ENCODE peak calls at places on chromosomes 13 and 19, in nine cellular contexts. W is NCI-H526 treated with DMSO at 0.1 percent for 48 hours; O is psoas muscle; X is ACHN; J is Ammon's horn; L is activated CD8-positive, alpha-beta memory T cell treated with anti-CD3 and anti-CD28 coated beads for 48 hours; Y is stomach; G is amniotic stem cell; F is activated gamma-delta T cell treated with anti-CD3 and anti-CD28 coated beads, Interleukin-2, amount 50 U/mL, for 16 hours. M is an unnamed sample.

GRCh38 chr19:40831502-40832430 is 18.5 kb downstream of the CYP2A6 start:
- DNase-seq in W (no peak), O (no peak), X (no peak), J (no peak), L (no peak), Y (no peak), G (peak), F (no peak), M (no peak)

GRCh38 chr19:35430382-35431146 is 17.5 kb upstream of the FFAR2 start:
- DNase-seq in W (no peak), O (no peak), X (no peak), J (no peak), L (no peak), Y (no peak), G (no peak), F (no peak), M (no peak)

GRCh38 chr19:10226376-10227214 is 4.5 kb downstream of the S1PR2 start:
- DNase-seq in W (no peak), O (peak), X (no peak), J (peak), L (no peak), Y (peak), G (no peak), F (no peak), M (peak)

GRCh38 chr13:27680465-27680864 is 58.8 kb downstream of the POLR1D start:
- DNase-seq in W (no peak), O (no peak), X (no peak), J (no peak), L (no peak), Y (no peak), G (no peak), F (no peak), M (no peak)

GRCh38 chr19:48490980-48491792 is 20.4 kb downstream of the LMTK3 start:
- DNase-seq in W (no peak), O (no peak), X (peak), J (no peak), L (no peak), Y (peak), G (no peak), F (peak), M (no peak)

GRCh38 chr19:39705578-39706188 is 1.4 kb downstream of the LGALS14 start:
- DNase-seq in W (no peak), O (no peak), X (no peak), J (no peak), L (no peak), Y (no peak), G (no peak), F (no peak), M (no peak)

GRCh38 chr13:65461590-65461989 is 1768.5 kb downstream of the PCDH9 start:
- DNase-seq in W (no peak), O (no peak), X (no peak), J (no peak), L (no peak), Y (no peak), G (no peak), F (no peak), M (no peak)

GRCh38 chr19:10074153-10074552 is 12.0 kb upstream of the SHFL start:
- DNase-seq in W (no peak), O (no peak), X (peak), J (no peak), L (no peak), Y (no peak), G (no peak), F (peak), M (no peak)

GRCh38 chr13:59247166-59247565 is 916.6 kb downstream of the DIAPH3 start:
- DNase-seq in W (no peak), O (peak), X (no peak), J (peak), L (no peak), Y (peak), G (no peak), F (no peak), M (no peak)

GRCh38 chr13:98204546-98204945 is 27.5 kb upstream of the RNF113B start:
- DNase-seq in W (no peak), O (no peak), X (no peak), J (no peak), L (no peak), Y (no peak), G (no peak), F (no peak), M (no peak)

GRCh38 chr19:21463449-21464105 is 41.8 kb upstream of the ZNF429 start:
- DNase-seq in W (peak), O (no peak), X (no peak), J (no peak), L (no peak), Y (peak), G (no peak), F (peak), M (peak)

GRCh38 chr13:32790731-32791130 is 204.5 kb downstream of the PDS5B start:
- DNase-seq in W (no peak), O (no peak), X (peak), J (no peak), L (no peak), Y (no peak), G (no peak), F (no peak), M (no peak)

GRCh38 chr19:6095760-6096159 is 14.5 kb downstream of the RFX2 start:
- DNase-seq in W (no peak), O (no peak), X (no peak), J (no peak), L (no peak), Y (no peak), G (no peak), F (no peak), M (no peak)

GRCh38 chr19:17296278-17296677 is 6.9 kb downstream of the ABHD8 start:
- DNase-seq in W (no peak), O (no peak), X (peak), J (no peak), L (no peak), Y (no peak), G (no peak), F (no peak), M (no peak)

GRCh38 chr13:76667551-76667950 is 218.7 kb downstream of the KCTD12 start:
- DNase-seq in W (no peak), O (no peak), X (peak), J (peak), L (no peak), Y (no peak), G (peak), F (no peak), M (no peak)

GRCh38 chr19:10891360-10892108 is 20.2 kb downstream of the CARM1 start:
- DNase-seq in W (peak), O (no peak), X (no peak), J (no peak), L (no peak), Y (peak), G (no peak), F (no peak), M (no peak)

GRCh38 chr19:44955500-44956439 is 590 bp downstream of the CLPTM1 start:
- DNase-seq in W (no peak), O (no peak), X (peak), J (no peak), L (no peak), Y (no peak), G (no peak), F (no peak), M (no peak)

M was measured in lung.